ENCODE peak calls at places on chromosomes 3 and 15, in seven cellular contexts. X is activated CD8-positive, alpha-beta T cell treated with anti-CD3 and anti-CD28 coated beads for 36 hours; C is activated CD4-positive, CD25-positive, alpha-beta regulatory T cell treated with anti-CD3 and anti-CD28 coated beads, Interleukin-2, amount 50 U/mL, for 24 hours; B is effector memory CD8-positive, alpha-beta T cell; Q is central memory CD8-positive, alpha-beta T cell; T is left cardiac atrium; F is lower lobe of right lung. E is an unnamed sample.

GRCh38 chr3:70979983-70980645 is 603.4 kb downstream of the FOXP1 start:
- ATAC-seq in T (no peak), F (no peak), Q (no peak), X (no peak), C (peak; percentile 12), B (no peak), E (no peak)

GRCh38 chr3:46359748-46360509 is 6.0 kb downstream of the CCR2 start:
- ATAC-seq in B (peak; percentile 76), T (peak; percentile 41), Q (peak; percentile 76), X (peak; percentile 87), C (peak; percentile 92), F (no peak), E (no peak)

GRCh38 chr15:26260517-26261133 is 397.5 kb upstream of the ATP10A start:
- ATAC-seq in Q (no peak), T (peak; percentile 46), X (no peak), F (peak; percentile 59), C (no peak), B (no peak), E (no peak)

GRCh38 chr3:169865176-169865800 is 4.4 kb downstream of the LRRC31 start:
- ATAC-seq in F (peak; percentile 54), Q (no peak), X (peak; percentile 87), C (peak; percentile 59), B (no peak), T (no peak), E (no peak)

GRCh38 chr3:13013994-13014754 is 59.1 kb downstream of the IQSEC1 start:
- ATAC-seq in C (no peak), T (no peak), X (no peak), B (peak; percentile 20), Q (peak; percentile 13), F (no peak), E (no peak)

GRCh38 chr3:186477876-186478275 is 66.3 kb downstream of the CRYGS start:
- ATAC-seq in T (no peak), X (no peak), F (no peak), C (no peak), Q (no peak), B (no peak), E (no peak)

GRCh38 chr15:82128401-82129143 is 82.8 kb upstream of the MEX3B start:
- ATAC-seq in F (no peak), T (no peak), B (no peak), X (peak; percentile 27), C (no peak), Q (no peak), E (no peak)

GRCh38 chr3:169432692-169433432 is 230.7 kb downstream of the MECOM start:
- ATAC-seq in C (no peak), Q (no peak), F (no peak), X (no peak), B (no peak), T (no peak), E (no peak)

GRCh38 chr15:33757505-33758211 is 210.6 kb upstream of the CHRM5 start:
- ATAC-seq in F (no peak), T (no peak), C (no peak), X (no peak), Q (no peak), B (no peak), E (no peak)

GRCh38 chr3:14386254-14386653 is 16.2 kb upstream of the SLC6A6 start:
- ATAC-seq in Q (no peak), C (no peak), X (no peak), B (no peak), F (no peak), T (peak; percentile 49), E (no peak)

GRCh38 chr15:99125061-99125990 is 20.4 kb downstream of the SYNM start:
- ATAC-seq in F (no peak), C (no peak), B (no peak), T (peak; percentile 4), Q (no peak), X (no peak), E (no peak)

GRCh38 chr3:153349138-153349499 is 187.1 kb downstream of the RAP2B start:
- ATAC-seq in C (no peak), F (no peak), B (no peak), X (no peak), T (no peak), Q (no peak), E (no peak)

GRCh38 chr3:194270627-194271458 is 80.3 kb downstream of the CPN2 start:
- ATAC-seq in B (no peak), Q (no peak), F (peak; percentile 68), X (no peak), T (peak; percentile 70), C (no peak), E (peak; percentile 72)

GRCh38 chr3:171340415-171340814 is 119.8 kb downstream of the TNIK start:
- ATAC-seq in T (no peak), X (no peak), F (no peak), C (no peak), B (no peak), Q (no peak), E (no peak)

GRCh38 chr3:170496026-170496867 is 77.6 kb downstream of the CLDN11 start:
- ATAC-seq in Q (no peak), X (no peak), C (no peak), F (no peak), B (no peak), T (no peak), E (no peak)

GRCh38 chr15:44101944-44102343 is 93.1 kb downstream of the FRMD5 start:
- ATAC-seq in B (no peak), Q (no peak), F (peak; percentile 34), X (no peak), C (no peak), T (no peak), E (peak; percentile 81)

GRCh38 chr15:63805993-63806980 is 27.5 kb downstream of the HERC1 start:
- ATAC-seq in X (no peak), C (peak; percentile 55), Q (peak; percentile 68), F (no peak), B (peak; percentile 44), T (no peak), E (no peak)

GRCh38 chr3:134294302-134294925 is 43.8 kb upstream of the RYK start:
- ATAC-seq in B (peak; percentile 98), F (peak; percentile 46), C (peak; percentile 99), X (peak; percentile 96), T (no peak), Q (peak; percentile 99), E (no peak)

GRCh38 chr15:66498501-66499386 is 1.2 kb upstream of the SNAPC5 start:
- ATAC-seq in F (no peak), B (no peak), Q (peak; percentile 7), C (no peak), T (no peak), X (no peak), E (peak; percentile 5)

GRCh38 chr3:151467069-151467468 is 6.2 kb upstream of the IGSF10 start:
- ATAC-seq in Q (no peak), C (no peak), T (no peak), X (no peak), B (no peak), F (no peak), E (no peak)

GRCh38 chr3:47855461-47856383 is 52.8 kb downstream of the DHX30 start:
- ATAC-seq in F (no peak), B (no peak), C (no peak), X (no peak), Q (no peak), T (no peak), E (no peak)

GRCh38 chr15:70049701-70050445 is 47.8 kb downstream of the TLE3 start:
- ATAC-seq in X (no peak), C (no peak), B (no peak), F (no peak), T (no peak), Q (no peak), E (no peak)

GRCh38 chr15:37931321-37931720 is 3.1 kb upstream of the TMCO5A start:
- ATAC-seq in C (no peak), X (no peak), B (no peak), T (no peak), F (no peak), Q (no peak), E (no peak)

GRCh38 chr3:125358923-125359322 is 16.2 kb downstream of the ZNF148 start:
- ATAC-seq in X (no peak), F (no peak), B (no peak), C (no peak), T (peak; percentile 57), Q (no peak), E (no peak)